ENCODE peak calls at places on chromosomes 13 and 19, in nine cellular contexts. R, S, X, G, U, A, N, O and L are unnamed samples.

GRCh38 chr19:45153339-45154063 is 7.3 kb downstream of the NKPD1 start:
- DNase-seq in N (peak; percentile 68), O (peak; percentile 17), X (no peak), A (no peak), U (peak; percentile 45), R (no peak), G (peak; percentile 69), S (no peak), L (no peak)

GRCh38 chr19:47069795-47070194 is 21.4 kb upstream of the TMEM160 start:
- DNase-seq in A (no peak), N (no peak), R (no peak), S (no peak), U (no peak), O (no peak), X (no peak), G (no peak), L (no peak)

GRCh38 chr19:56350416-56351045 is 35.9 kb upstream of the ZSCAN5A start:
- DNase-seq in R (no peak), G (peak; percentile 50), N (peak; percentile 65), X (peak; percentile 37), S (no peak), U (peak; percentile 60), O (peak; percentile 54), A (no peak), L (peak; percentile 12)

GRCh38 chr13:44617648-44618047 is 41.5 kb upstream of the TSC22D1 start:
- DNase-seq in G (no peak), U (no peak), O (no peak), X (no peak), S (no peak), A (no peak), N (no peak), R (no peak), L (no peak)

GRCh38 chr13:64791373-64791772 is 2438.8 kb downstream of the PCDH9 start:
- DNase-seq in N (no peak), A (no peak), X (no peak), G (no peak), O (no peak), R (no peak), S (no peak), U (no peak), L (no peak)

GRCh38 chr19:42254083-42254849 is 662 bp downstream of the ERF start:
- DNase-seq in X (peak; percentile 83), O (peak; percentile 83), S (no peak), G (peak; percentile 85), U (peak; percentile 57), N (peak; percentile 66), A (peak; percentile 56), R (no peak), L (peak; percentile 78)

GRCh38 chr13:79295906-79296564 is 110.0 kb downstream of the RBM26 start:
- DNase-seq in U (no peak), R (no peak), S (no peak), O (no peak), N (no peak), A (no peak), X (no peak), G (no peak), L (peak; percentile 23)

GRCh38 chr13:40159736-40160135 is 504.3 kb downstream of the COG6 start:
- DNase-seq in U (no peak), A (no peak), O (no peak), S (no peak), G (no peak), X (no peak), R (no peak), N (no peak), L (no peak)

GRCh38 chr13:42420304-42420703 is 148.4 kb downstream of the AKAP11 start:
- DNase-seq in U (no peak), O (no peak), R (no peak), A (no peak), N (no peak), S (no peak), X (no peak), G (no peak), L (no peak)

GRCh38 chr19:50657672-50658437 is 8.6 kb downstream of the C19orf81 start:
- DNase-seq in O (peak; percentile 84), N (peak; percentile 100), X (peak; percentile 25), S (peak; percentile 54), R (peak; percentile 81), A (peak; percentile 61), U (peak; percentile 86), G (peak; percentile 99), L (peak; percentile 99)

GRCh38 chr13:40568672-40569350 is 97.6 kb downstream of the FOXO1 start:
- DNase-seq in X (peak; percentile 60), U (no peak), S (no peak), N (peak; percentile 41), A (no peak), G (no peak), R (no peak), O (no peak), L (no peak)

GRCh38 chr13:66899955-66900354 is 330.2 kb downstream of the PCDH9 start:
- DNase-seq in R (no peak), O (no peak), X (no peak), S (no peak), A (no peak), G (no peak), U (no peak), N (peak; percentile 11), L (no peak)

GRCh38 chr13:67119481-67119883 is 110.7 kb downstream of the PCDH9 start:
- DNase-seq in S (no peak), U (peak; percentile 87), X (no peak), O (no peak), R (no peak), G (no peak), A (no peak), N (peak; percentile 79), L (peak; percentile 69)

GRCh38 chr19:44576843-44577565 is 36.4 kb upstream of the IGSF23 start:
- DNase-seq in O (no peak), S (no peak), N (no peak), A (no peak), R (no peak), U (peak; percentile 40), G (peak; percentile 29), X (peak; percentile 82), L (peak; percentile 28)

GRCh38 chr19:50300814-50301606 is 28.2 kb downstream of the KCNC3 start:
- DNase-seq in G (no peak), X (no peak), U (peak; percentile 77), R (no peak), O (no peak), A (no peak), S (no peak), N (peak; percentile 70), L (peak; percentile 64)

GRCh38 chr19:5341981-5342380 is 1.4 kb upstream of the PTPRS start:
- DNase-seq in U (no peak), X (no peak), R (no peak), N (no peak), O (no peak), G (no peak), A (no peak), S (no peak), L (no peak)

GRCh38 chr19:5345895-5346386 is 5.3 kb upstream of the PTPRS start:
- DNase-seq in U (peak; percentile 33), A (no peak), R (no peak), G (no peak), N (peak; percentile 85), O (no peak), X (no peak), S (no peak), L (peak; percentile 53)

GRCh38 chr19:5342573-5343201 is 2.1 kb upstream of the PTPRS start:
- DNase-seq in O (no peak), R (no peak), N (no peak), S (no peak), A (no peak), G (no peak), X (no peak), U (no peak), L (no peak)

GRCh38 chr19:5341448-5341820 is 822 bp upstream of the PTPRS start:
- DNase-seq in R (no peak), O (no peak), G (no peak), A (no peak), U (no peak), S (no peak), X (no peak), N (no peak), L (no peak)

DNA sequence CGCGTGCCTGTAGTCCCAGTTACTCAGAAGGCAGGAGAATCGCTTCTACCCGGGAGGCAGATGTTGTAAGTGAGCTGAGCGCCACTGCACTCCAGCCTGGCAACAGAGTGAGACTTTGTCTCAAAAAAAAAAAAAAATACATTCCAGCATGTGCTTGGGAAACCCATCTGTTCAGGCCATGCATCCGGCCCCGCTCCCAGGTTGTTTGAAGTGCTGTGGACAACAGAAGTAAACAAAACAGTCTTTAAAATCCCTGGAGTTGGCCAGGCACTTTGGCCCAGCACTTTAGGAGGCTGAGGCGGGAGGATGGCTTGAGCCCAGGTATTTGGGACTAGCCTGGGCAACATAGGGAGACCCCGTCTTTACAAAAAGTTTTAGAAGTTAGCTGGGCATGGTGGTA is 3.2 kb upstream of the PTPRS start:
- DNase-seq in A (no peak), X (no peak), N (peak; percentile 71), G (no peak), R (no peak), O (no peak), S (no peak), U (peak; percentile 17), L (no peak)
- H3K27me3 ChIP-seq in A (peaks cover 6% of the 10 kb centered on the region), X (peaks cover 10% of the 10 kb centered on the region), N (no peaks in the 10 kb centered on the region), G (no peaks in the 10 kb centered on the region), R (peaks cover 20% of the 10 kb centered on the region), O (peaks cover 34% of the 10 kb centered on the region), S (peaks cover 9% of the 10 kb centered on the region), U (peaks cover 7% of the 10 kb centered on the region), L (peaks cover 11% of the 10 kb centered on the region)

DNA sequence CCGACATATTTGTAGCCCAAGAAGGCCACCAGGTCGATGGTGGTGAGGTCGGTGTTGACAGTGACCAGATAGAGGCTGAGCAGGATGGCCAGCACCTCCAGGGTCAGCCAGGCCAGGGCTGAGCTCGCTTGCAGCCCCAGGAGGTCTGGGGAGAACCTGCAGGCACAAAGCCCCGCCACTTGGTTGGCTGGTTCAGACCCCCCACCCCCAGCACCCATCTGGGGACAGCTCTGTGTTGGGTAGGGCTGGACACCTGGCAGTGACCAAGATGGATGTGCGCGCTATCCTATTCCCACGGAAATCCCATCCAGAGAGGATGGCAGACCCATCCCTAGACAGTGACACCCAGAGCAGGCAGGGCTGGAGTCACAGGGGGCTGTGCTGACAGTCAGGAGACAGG is 3.5 kb downstream of the C19orf33 start:
- DNase-seq in G (no peak), N (no peak), A (no peak), S (no peak), U (no peak), X (no peak), O (no peak), R (no peak), L (no peak)
- H3K4me3 ChIP-seq in G (no peak overlapping the region), N (no peak overlapping the region), A (no peak overlapping the region), S (no peak overlapping the region), U (no peak overlapping the region), X (no peak overlapping the region), O (no peak overlapping the region), R (no peak overlapping the region), L (no peak overlapping the region)

GRCh38 chr13:75769141-75769905 is 133.2 kb downstream of the LMO7 start:
- DNase-seq in S (no peak), R (no peak), N (no peak), O (no peak), X (no peak), U (no peak), A (no peak), G (no peak), L (no peak)
- H3K36me3 ChIP-seq in S (no peaks in the 10 kb centered on the region), R (no peaks in the 10 kb centered on the region), N (no peaks in the 10 kb centered on the region), O (no peaks in the 10 kb centered on the region), X (no peaks in the 10 kb centered on the region), U (no peaks in the 10 kb centered on the region), A (no peaks in the 10 kb centered on the region), G (no peaks in the 10 kb centered on the region), L (peaks cover 31% of the 10 kb centered on the region)

DNA sequence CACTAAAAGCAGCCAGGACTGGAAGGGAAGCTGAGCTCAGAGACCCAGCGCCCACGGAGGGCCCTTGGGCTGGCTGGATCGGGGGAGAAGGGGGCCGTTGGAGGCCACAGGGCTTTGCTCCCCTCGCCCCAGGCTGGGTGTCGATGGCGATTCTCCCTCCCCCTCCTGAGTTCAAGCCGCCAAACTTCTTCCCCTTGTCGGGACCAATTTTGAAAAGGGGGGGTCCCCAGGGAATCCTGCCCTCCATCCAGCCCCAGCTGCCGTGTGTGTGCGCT is 61.2 kb downstream of the COLGALT1 start:
- DNase-seq in R (no peak), O (no peak), S (no peak), A (no peak), X (no peak), G (no peak), N (no peak), U (no peak), L (no peak)
- H3K27me3 ChIP-seq in R (peaks cover 56% of the 10 kb centered on the region), O (peaks cover 33% of the 10 kb centered on the region), S (no peaks in the 10 kb centered on the region), A (peaks cover 19% of the 10 kb centered on the region), X (no peaks in the 10 kb centered on the region), G (no peaks in the 10 kb centered on the region), N (no peaks in the 10 kb centered on the region), U (no peaks in the 10 kb centered on the region), L (peaks cover 20% of the 10 kb centered on the region)